ENCODE peak calls at places on chromosomes 13 and 19, in eight cellular contexts. One of them, this sample, is unnamed. For H3K36me3 and H3K4me1, the result is how much of the 10 kb centered on the place peaks cover.

GRCh38 chr19:53977991-53978731 is 13.3 kb upstream of the CACNG6 start:
- DNase-seq in Karpas-422: no peak
- DNase-seq in body of pancreas: peak
- DNase-seq in gastrocnemius medialis: peak
- DNase-seq in A673: peak
- DNase-seq in esophagus muscularis mucosa: no peak
- DNase-seq in Peyer's patch: no peak
- DNase-seq in CD4-positive, CD25-positive, alpha-beta regulatory T cell: no peak
- DNase-seq in this sample: peak

GRCh38 chr19:19371056-19371455 is 34.4 kb upstream of the GATAD2A start:
- DNase-seq in body of pancreas: no peak
- DNase-seq in esophagus muscularis mucosa: no peak
- DNase-seq in CD4-positive, CD25-positive, alpha-beta regulatory T cell: no peak
- DNase-seq in Karpas-422: no peak
- DNase-seq in A673: no peak
- DNase-seq in Peyer's patch: no peak
- DNase-seq in gastrocnemius medialis: no peak
- DNase-seq in this sample: no peak

GRCh38 chr19:17337675-17338439 is 504 bp downstream of the GTPBP3 start:
- DNase-seq in gastrocnemius medialis: no peak
- DNase-seq in Karpas-422: peak
- DNase-seq in body of pancreas: no peak
- DNase-seq in CD4-positive, CD25-positive, alpha-beta regulatory T cell: no peak
- DNase-seq in Peyer's patch: no peak
- DNase-seq in A673: peak
- DNase-seq in esophagus muscularis mucosa: no peak
- DNase-seq in this sample: no peak

GRCh38 chr19:18183529-18183928 is 9.5 kb upstream of the MPV17L2 start:
- DNase-seq in Karpas-422: no peak
- DNase-seq in CD4-positive, CD25-positive, alpha-beta regulatory T cell: no peak
- DNase-seq in esophagus muscularis mucosa: no peak
- DNase-seq in body of pancreas: no peak
- DNase-seq in gastrocnemius medialis: no peak
- DNase-seq in Peyer's patch: no peak
- DNase-seq in A673: no peak
- DNase-seq in this sample: no peak

GRCh38 chr19:58554494-58555368 is at the start of gene CHMP2A:
- DNase-seq in CD4-positive, CD25-positive, alpha-beta regulatory T cell: peak
- DNase-seq in gastrocnemius medialis: peak
- DNase-seq in A673: peak
- DNase-seq in esophagus muscularis mucosa: peak
- DNase-seq in Peyer's patch: peak
- DNase-seq in Karpas-422: peak
- DNase-seq in body of pancreas: peak
- DNase-seq in this sample: peak

GRCh38 chr13:80529734-80530133 is 188.8 kb upstream of the SPRY2 start:
- DNase-seq in Karpas-422: no peak
- DNase-seq in gastrocnemius medialis: no peak
- DNase-seq in A673: no peak
- DNase-seq in esophagus muscularis mucosa: no peak
- DNase-seq in body of pancreas: no peak
- DNase-seq in Peyer's patch: no peak
- DNase-seq in CD4-positive, CD25-positive, alpha-beta regulatory T cell: no peak
- DNase-seq in this sample: no peak

GRCh38 chr13:32917504-32917903 is 98.7 kb upstream of the KL start:
- DNase-seq in Peyer's patch: no peak
- DNase-seq in gastrocnemius medialis: no peak
- DNase-seq in esophagus muscularis mucosa: no peak
- DNase-seq in Karpas-422: no peak
- DNase-seq in body of pancreas: no peak
- DNase-seq in A673: peak
- DNase-seq in CD4-positive, CD25-positive, alpha-beta regulatory T cell: no peak
- DNase-seq in this sample: no peak

GRCh38 chr19:18618236-18618635 is 5.6 kb downstream of the TMEM59L start:
- DNase-seq in Karpas-422: no peak
- DNase-seq in esophagus muscularis mucosa: no peak
- DNase-seq in A673: no peak
- DNase-seq in Peyer's patch: no peak
- DNase-seq in CD4-positive, CD25-positive, alpha-beta regulatory T cell: no peak
- DNase-seq in body of pancreas: no peak
- DNase-seq in gastrocnemius medialis: no peak
- DNase-seq in this sample: no peak

GRCh38 chr13:97911311-97912138 is 42.0 kb upstream of the IPO5 start:
- DNase-seq in A673: no peak
- DNase-seq in esophagus muscularis mucosa: no peak
- DNase-seq in body of pancreas: peak
- DNase-seq in Peyer's patch: no peak
- DNase-seq in CD4-positive, CD25-positive, alpha-beta regulatory T cell: no peak
- DNase-seq in gastrocnemius medialis: no peak
- DNase-seq in Karpas-422: peak
- DNase-seq in this sample: no peak

GRCh38 chr19:17170538-17171297 is 44.4 kb upstream of the USE1 start:
- DNase-seq in A673: no peak
- DNase-seq in CD4-positive, CD25-positive, alpha-beta regulatory T cell: no peak
- DNase-seq in body of pancreas: no peak
- DNase-seq in esophagus muscularis mucosa: no peak
- DNase-seq in Peyer's patch: no peak
- DNase-seq in Karpas-422: no peak
- DNase-seq in gastrocnemius medialis: no peak
- DNase-seq in this sample: no peak

GRCh38 chr13:88919970-88920628 is 1248.9 kb downstream of the SLITRK5 start:
- DNase-seq in A673: no peak
- DNase-seq in gastrocnemius medialis: no peak
- DNase-seq in esophagus muscularis mucosa: no peak
- DNase-seq in body of pancreas: no peak
- DNase-seq in Karpas-422: no peak
- DNase-seq in Peyer's patch: no peak
- DNase-seq in CD4-positive, CD25-positive, alpha-beta regulatory T cell: no peak
- DNase-seq in this sample: peak

GRCh38 chr13:30551194-30551593 is 66.5 kb upstream of the USPL1 start:
- DNase-seq in A673: peak
- DNase-seq in gastrocnemius medialis: no peak
- DNase-seq in Karpas-422: peak
- DNase-seq in body of pancreas: peak
- DNase-seq in Peyer's patch: no peak
- DNase-seq in CD4-positive, CD25-positive, alpha-beta regulatory T cell: no peak
- DNase-seq in esophagus muscularis mucosa: no peak
- DNase-seq in this sample: peak

GRCh38 chr19:12623361-12624031 is 12.8 kb downstream of the ZNF791 start:
- DNase-seq in A673: no peak
- DNase-seq in CD4-positive, CD25-positive, alpha-beta regulatory T cell: no peak
- DNase-seq in Peyer's patch: no peak
- DNase-seq in Karpas-422: no peak
- DNase-seq in gastrocnemius medialis: no peak
- DNase-seq in esophagus muscularis mucosa: no peak
- DNase-seq in body of pancreas: no peak
- DNase-seq in this sample: no peak

GRCh38 chr19:58563034-58563573 is 4.7 kb upstream of the UBE2M start:
- DNase-seq in Karpas-422: peak
- DNase-seq in A673: peak
- DNase-seq in gastrocnemius medialis: peak
- DNase-seq in esophagus muscularis mucosa: no peak
- DNase-seq in CD4-positive, CD25-positive, alpha-beta regulatory T cell: no peak
- DNase-seq in Peyer's patch: no peak
- DNase-seq in body of pancreas: peak
- DNase-seq in this sample: no peak

GRCh38 chr19:485122-485521 is 11.2 kb upstream of the MADCAM1 start:
- DNase-seq in gastrocnemius medialis: no peak
- DNase-seq in esophagus muscularis mucosa: no peak
- DNase-seq in Karpas-422: no peak
- DNase-seq in body of pancreas: no peak
- DNase-seq in A673: no peak
- DNase-seq in CD4-positive, CD25-positive, alpha-beta regulatory T cell: no peak
- DNase-seq in Peyer's patch: no peak
- DNase-seq in this sample: no peak

GRCh38 chr19:485583-486236 is 10.6 kb upstream of the MADCAM1 start:
- DNase-seq in body of pancreas: peak
- DNase-seq in Peyer's patch: no peak
- DNase-seq in A673: no peak
- DNase-seq in CD4-positive, CD25-positive, alpha-beta regulatory T cell: no peak
- DNase-seq in esophagus muscularis mucosa: no peak
- DNase-seq in gastrocnemius medialis: peak
- DNase-seq in Karpas-422: no peak
- DNase-seq in this sample: no peak

GRCh38 chr19:3670796-3671679 is 29.2 kb downstream of the PIP5K1C start:
- DNase-seq in A673: no peak
- DNase-seq in Karpas-422: no peak
- DNase-seq in CD4-positive, CD25-positive, alpha-beta regulatory T cell: no peak
- DNase-seq in body of pancreas: peak
- DNase-seq in esophagus muscularis mucosa: peak
- DNase-seq in Peyer's patch: no peak
- DNase-seq in gastrocnemius medialis: peak
- DNase-seq in this sample: peak

GRCh38 chr19:39032164-39032918 is at the start of gene FBXO27:
- DNase-seq in A673: no peak
- DNase-seq in Karpas-422: no peak
- DNase-seq in Peyer's patch: no peak
- DNase-seq in esophagus muscularis mucosa: no peak
- DNase-seq in gastrocnemius medialis: no peak
- DNase-seq in body of pancreas: peak
- DNase-seq in CD4-positive, CD25-positive, alpha-beta regulatory T cell: no peak
- DNase-seq in this sample: no peak

GRCh38 chr19:17246681-17247425 is 1.1 kb upstream of the NR2F6 start:
- DNase-seq in gastrocnemius medialis: no peak
- DNase-seq in body of pancreas: peak
- DNase-seq in A673: peak
- DNase-seq in CD4-positive, CD25-positive, alpha-beta regulatory T cell: no peak
- DNase-seq in esophagus muscularis mucosa: no peak
- DNase-seq in Peyer's patch: no peak
- DNase-seq in Karpas-422: no peak
- DNase-seq in this sample: no peak

GRCh38 chr13:63449549-63449948 is 2033.9 kb upstream of the PCDH20 start:
- DNase-seq in esophagus muscularis mucosa: no peak
- DNase-seq in A673: peak
- DNase-seq in Karpas-422: no peak
- DNase-seq in body of pancreas: no peak
- DNase-seq in gastrocnemius medialis: no peak
- DNase-seq in Peyer's patch: no peak
- DNase-seq in CD4-positive, CD25-positive, alpha-beta regulatory T cell: no peak
- DNase-seq in this sample: no peak

GRCh38 chr13:29908917-29909755 is 58.7 kb upstream of the UBL3 start:
- DNase-seq in CD4-positive, CD25-positive, alpha-beta regulatory T cell: no peak
- DNase-seq in gastrocnemius medialis: no peak
- DNase-seq in esophagus muscularis mucosa: no peak
- DNase-seq in A673: peak
- DNase-seq in Peyer's patch: no peak
- DNase-seq in body of pancreas: no peak
- DNase-seq in Karpas-422: no peak
- DNase-seq in this sample: no peak

DNA sequence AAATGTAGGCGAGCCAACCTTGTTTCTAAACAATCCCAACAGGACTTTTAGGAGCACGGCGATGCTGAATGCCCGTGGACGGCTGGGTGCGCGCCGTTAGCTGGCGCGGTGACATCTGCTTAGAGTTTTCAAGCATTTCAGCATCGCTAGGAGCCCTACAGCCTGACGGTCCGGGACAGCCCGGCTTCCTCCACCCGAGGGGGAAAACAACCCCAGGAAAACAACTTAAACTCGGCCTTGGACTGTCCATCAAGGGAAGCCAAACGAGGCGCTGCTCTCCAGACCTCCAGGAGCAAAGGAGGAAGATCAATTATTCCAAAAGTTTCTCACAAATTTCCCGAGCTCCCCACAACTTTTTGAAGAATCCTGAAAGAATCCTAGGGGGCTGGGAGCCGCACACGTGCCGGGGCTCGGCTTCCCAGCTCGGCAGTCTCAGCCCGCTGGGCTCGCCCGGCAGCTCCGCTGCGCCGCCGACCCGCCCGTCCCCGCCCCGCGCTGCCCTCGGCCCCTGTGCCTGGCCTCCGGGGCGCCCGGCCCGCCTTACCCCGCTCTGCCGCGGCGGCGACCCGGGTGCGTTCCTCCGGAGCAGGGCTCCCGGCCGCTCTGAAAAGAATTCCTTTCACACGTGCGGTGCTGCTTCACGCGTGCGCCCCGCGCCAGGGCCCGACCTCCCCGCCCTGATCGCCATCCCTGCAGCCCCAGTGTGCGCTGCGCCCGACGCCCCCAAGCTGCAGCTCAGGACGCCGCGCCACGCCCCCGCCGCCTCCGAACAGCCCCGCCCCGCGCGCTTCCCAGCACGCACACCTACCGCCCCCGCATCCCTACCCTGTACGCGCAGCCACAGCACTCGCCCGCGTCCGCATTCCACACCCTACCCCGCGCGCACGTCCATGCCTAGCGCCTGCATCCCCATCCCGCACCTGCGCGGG is at the start of gene GJA3:
- DNase-seq in Peyer's patch: peak
- DNase-seq in Karpas-422: peak
- DNase-seq in A673: peak
- DNase-seq in body of pancreas: peak
- DNase-seq in CD4-positive, CD25-positive, alpha-beta regulatory T cell: peak
- DNase-seq in esophagus muscularis mucosa: no peak
- DNase-seq in gastrocnemius medialis: no peak
- DNase-seq in this sample: peak
- H3K4me3 ChIP-seq in Peyer's patch: peak
- H3K4me3 ChIP-seq in Karpas-422: peak
- H3K4me3 ChIP-seq in A673: peak
- H3K4me3 ChIP-seq in body of pancreas: peak
- H3K4me3 ChIP-seq in CD4-positive, CD25-positive, alpha-beta regulatory T cell: peak
- H3K4me3 ChIP-seq in esophagus muscularis mucosa: peak
- H3K4me3 ChIP-seq in gastrocnemius medialis: peak
- H3K4me3 ChIP-seq in this sample: peak

DNA sequence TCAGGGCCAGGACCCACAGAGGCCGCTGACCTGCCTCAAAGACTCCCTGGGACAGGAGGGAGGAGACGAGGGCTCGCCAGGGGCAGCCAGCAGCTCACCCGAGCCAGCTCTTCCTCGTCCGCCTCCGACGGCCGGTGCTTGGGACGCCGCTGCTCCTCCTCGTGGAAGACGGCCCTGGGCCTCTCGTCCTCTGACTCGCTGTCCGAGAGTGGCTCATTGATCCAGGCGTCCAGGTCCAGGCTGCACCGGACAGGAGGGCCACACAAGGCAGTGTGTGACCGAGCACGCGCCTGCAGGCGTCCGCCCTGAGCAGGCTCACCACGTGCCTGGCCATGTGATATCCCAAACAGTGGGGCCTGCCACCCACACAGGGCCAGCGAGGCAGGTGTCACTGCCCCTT is 19.8 kb downstream of the IZUMO4 start:
- DNase-seq in gastrocnemius medialis: no peak
- DNase-seq in A673: no peak
- DNase-seq in CD4-positive, CD25-positive, alpha-beta regulatory T cell: no peak
- DNase-seq in Peyer's patch: no peak
- DNase-seq in body of pancreas: no peak
- DNase-seq in esophagus muscularis mucosa: no peak
- DNase-seq in Karpas-422: no peak
- DNase-seq in this sample: no peak
- H3K36me3 ChIP-seq in gastrocnemius medialis: under half
- H3K36me3 ChIP-seq in A673: half or more
- H3K36me3 ChIP-seq in CD4-positive, CD25-positive, alpha-beta regulatory T cell: half or more
- H3K36me3 ChIP-seq in Peyer's patch: under half
- H3K36me3 ChIP-seq in body of pancreas: under half
- H3K36me3 ChIP-seq in esophagus muscularis mucosa: half or more
- H3K36me3 ChIP-seq in Karpas-422: under half
- H3K36me3 ChIP-seq in this sample: under half

GRCh38 chr19:8451885-8452284 is 7.1 kb downstream of the HNRNPM start:
- DNase-seq in CD4-positive, CD25-positive, alpha-beta regulatory T cell: no peak
- DNase-seq in Karpas-422: no peak
- DNase-seq in A673: no peak
- DNase-seq in Peyer's patch: no peak
- DNase-seq in gastrocnemius medialis: no peak
- DNase-seq in body of pancreas: no peak
- DNase-seq in esophagus muscularis mucosa: no peak
- DNase-seq in this sample: no peak
- H3K4me1 ChIP-seq in CD4-positive, CD25-positive, alpha-beta regulatory T cell: half or more
- H3K4me1 ChIP-seq in Karpas-422: under half
- H3K4me1 ChIP-seq in A673: under half
- H3K4me1 ChIP-seq in Peyer's patch: under half
- H3K4me1 ChIP-seq in gastrocnemius medialis: half or more
- H3K4me1 ChIP-seq in body of pancreas: half or more
- H3K4me1 ChIP-seq in esophagus muscularis mucosa: half or more
- H3K4me1 ChIP-seq in this sample: half or more

GRCh38 chr19:55705972-55706371 is 30.9 kb downstream of the EPN1 start:
- DNase-seq in body of pancreas: no peak
- DNase-seq in A673: no peak
- DNase-seq in gastrocnemius medialis: no peak
- DNase-seq in Peyer's patch: no peak
- DNase-seq in esophagus muscularis mucosa: no peak
- DNase-seq in CD4-positive, CD25-positive, alpha-beta regulatory T cell: no peak
- DNase-seq in Karpas-422: no peak
- DNase-seq in this sample: no peak
- H3K4me3 ChIP-seq in body of pancreas: no peak
- H3K4me3 ChIP-seq in A673: no peak
- H3K4me3 ChIP-seq in gastrocnemius medialis: no peak
- H3K4me3 ChIP-seq in Peyer's patch: no peak
- H3K4me3 ChIP-seq in esophagus muscularis mucosa: no peak
- H3K4me3 ChIP-seq in CD4-positive, CD25-positive, alpha-beta regulatory T cell: no peak
- H3K4me3 ChIP-seq in Karpas-422: no peak
- H3K4me3 ChIP-seq in this sample: no peak

This sample was measured in naive thymus-derived CD4-positive, alpha-beta T cell.